ENCODE peak calls at places on chromosomes 7 and 10, in nine cellular contexts. U is HCT116; X is Calu3; S is heart left ventricle; E is NCI-H748 treated with DMSO at 0.1 percent for 48 hours; I is thoracic aorta; P is NCI-H460; M is activated CD8-positive, alpha-beta memory T cell treated with anti-CD3 and anti-CD28 coated beads, Interleukin-2, amount 50 U/mL, for 48 hours; Q is left lobe of liver. A is an unnamed sample.

GRCh38 chr7:5689118-5689517 is 92.3 kb downstream of the RNF216 start:
- DNase-seq in X (no peak), E (no peak), P (no peak), Q (no peak), I (no peak), M (no peak), S (no peak), U (no peak), A (peak; percentile 65)

GRCh38 chr10:37763132-37763531 is 94.3 kb downstream of the ZNF248 start:
- DNase-seq in Q (no peak), X (no peak), S (no peak), U (no peak), P (no peak), I (no peak), E (no peak), M (no peak), A (no peak)

GRCh38 chr10:69801434-69802315 is at the start of gene COL13A1:
- DNase-seq in S (no peak), U (peak; percentile 71), E (peak; percentile 12), Q (no peak), X (peak; percentile 39), M (no peak), I (peak; percentile 33), P (peak; percentile 19), A (peak; percentile 53)

GRCh38 chr10:98684019-98684899 is 237.5 kb upstream of the HPS1 start:
- DNase-seq in E (no peak), P (no peak), M (no peak), Q (no peak), U (no peak), X (no peak), S (no peak), I (no peak), A (peak; percentile 12)

GRCh38 chr10:558891-559766 is 130.3 kb downstream of the DIP2C start:
- DNase-seq in P (no peak), U (no peak), S (no peak), E (no peak), Q (no peak), I (no peak), X (no peak), M (no peak), A (no peak)

GRCh38 chr7:131164025-131164899 is 163.4 kb upstream of the MKLN1 start:
- DNase-seq in P (peak; percentile 96), I (no peak), Q (no peak), U (peak; percentile 69), E (no peak), M (no peak), X (no peak), S (no peak), A (peak; percentile 92)

GRCh38 chr10:132450825-132451505 is 54.0 kb downstream of the PWWP2B start:
- DNase-seq in S (peak; percentile 57), Q (no peak), U (no peak), I (no peak), E (no peak), M (no peak), X (no peak), P (no peak), A (no peak)

GRCh38 chr10:32004161-32004591 is 52.0 kb downstream of the KIF5B start:
- DNase-seq in X (no peak), M (no peak), E (no peak), S (no peak), I (no peak), U (no peak), Q (peak; percentile 62), P (no peak), A (no peak)

GRCh38 chr10:128853537-128853936 is 613.5 kb upstream of the MGMT start:
- DNase-seq in I (no peak), E (peak; percentile 26), P (no peak), U (no peak), M (no peak), X (no peak), S (no peak), Q (no peak), A (no peak)

GRCh38 chr10:86827639-86828038 is 71.2 kb downstream of the BMPR1A start:
- DNase-seq in X (no peak), P (no peak), U (no peak), Q (no peak), S (no peak), E (no peak), M (no peak), I (no peak), A (no peak)

GRCh38 chr10:31419394-31420063 is 100.5 kb downstream of the ZEB1 start:
- DNase-seq in U (no peak), S (no peak), E (no peak), M (no peak), X (no peak), Q (no peak), I (no peak), P (no peak), A (peak; percentile 21)

GRCh38 chr10:128178319-128178937 is 52.2 kb upstream of the MKI67 start:
- DNase-seq in X (peak; percentile 48), M (peak; percentile 66), P (peak; percentile 33), S (no peak), I (no peak), Q (no peak), E (no peak), U (peak; percentile 41), A (peak; percentile 3)

GRCh38 chr10:7541137-7542087 is 125.4 kb downstream of the ITIH5 start:
- DNase-seq in X (no peak), M (no peak), Q (no peak), I (no peak), U (no peak), P (no peak), E (no peak), S (peak; percentile 76), A (no peak)

GRCh38 chr7:47502240-47502877 is 79.6 kb downstream of the TNS3 start:
- DNase-seq in M (no peak), I (no peak), X (no peak), Q (no peak), E (no peak), S (no peak), U (no peak), P (no peak), A (no peak)

GRCh38 chr7:64581929-64582894 is 19.3 kb upstream of the ZNF680 start:
- DNase-seq in P (no peak), X (no peak), S (no peak), Q (no peak), M (no peak), U (no peak), E (no peak), I (no peak), A (no peak)

GRCh38 chr10:79155301-79156081 is 86.7 kb downstream of the ZMIZ1 start:
- DNase-seq in I (no peak), S (peak; percentile 74), M (no peak), X (no peak), Q (no peak), U (no peak), E (no peak), P (no peak), A (peak; percentile 34)

GRCh38 chr7:30084195-30084594 is 50.6 kb upstream of the MTURN start:
- DNase-seq in S (no peak), X (no peak), Q (no peak), I (no peak), E (no peak), M (no peak), P (no peak), U (no peak), A (no peak)

GRCh38 chr7:70360557-70360956 is 762.3 kb downstream of the AUTS2 start:
- DNase-seq in M (no peak), P (no peak), X (no peak), Q (no peak), I (no peak), E (no peak), U (no peak), S (no peak), A (no peak)

GRCh38 chr10:124436191-124436638 is 13.6 kb downstream of the NKX1-2 start:
- DNase-seq in X (no peak), I (no peak), S (no peak), Q (no peak), M (no peak), E (no peak), P (no peak), U (no peak), A (no peak)

GRCh38 chr10:70985824-70986336 is 97.5 kb upstream of the PCBD1 start:
- DNase-seq in Q (no peak), E (peak; percentile 45), U (no peak), M (no peak), S (no peak), X (no peak), P (no peak), I (no peak), A (no peak)

GRCh38 chr7:84701524-84702306 is 485.1 kb downstream of the SEMA3D start:
- DNase-seq in M (no peak), Q (no peak), S (no peak), I (no peak), U (peak; percentile 94), E (no peak), P (peak; percentile 99), X (peak; percentile 56), A (peak; percentile 95)

GRCh38 chr7:108358553-108358952 is 97.7 kb downstream of the NRCAM start:
- DNase-seq in S (no peak), P (peak; percentile 48), X (peak; percentile 19), E (peak; percentile 74), I (no peak), M (no peak), Q (peak; percentile 58), U (no peak), A (peak; percentile 98)

GRCh38 chr10:51895209-51895608 is 195.8 kb upstream of the CSTF2T start:
- DNase-seq in E (no peak), S (peak; percentile 54), M (no peak), X (no peak), Q (no peak), I (peak; percentile 41), U (no peak), P (no peak), A (peak; percentile 93)

GRCh38 chr7:123674399-123675091 is 18.9 kb downstream of the LMOD2 start:
- DNase-seq in S (no peak), P (no peak), M (no peak), U (no peak), X (no peak), Q (no peak), I (no peak), E (no peak), A (peak; percentile 38)

GRCh38 chr7:49714182-49714581 is 59.3 kb upstream of the VWC2 start:
- DNase-seq in P (no peak), I (no peak), X (no peak), U (no peak), E (no peak), M (no peak), Q (no peak), S (no peak), A (no peak)

GRCh38 chr10:44724415-44725174 is 186.5 kb upstream of the TMEM72 start:
- DNase-seq in M (no peak), S (no peak), X (no peak), Q (no peak), E (no peak), P (no peak), I (no peak), U (no peak), A (peak; percentile 30)

GRCh38 chr7:154906736-154907355 is 96.1 kb downstream of the PAXIP1 start:
- DNase-seq in E (no peak), X (no peak), U (no peak), I (no peak), Q (no peak), M (no peak), S (no peak), P (no peak), A (no peak)

GRCh38 chr10:24446739-24447138 is 237.8 kb downstream of the KIAA1217 start:
- DNase-seq in Q (no peak), E (no peak), P (no peak), M (no peak), S (no peak), I (no peak), U (no peak), X (no peak), A (peak; percentile 85)

GRCh38 chr10:104253106-104253505 is 1.6 kb upstream of the GSTO1 start:
- DNase-seq in U (no peak), S (no peak), X (no peak), E (no peak), M (no peak), Q (peak; percentile 65), P (no peak), I (no peak), A (no peak)

A was measured in fibroblast of gingiva.